ENCODE peak calls at places on chromosome 7, in seven cellular contexts. Q, P, E, Y, Z, H and V are unnamed samples.

GRCh38 chr7:118183254-118183585 is 744 bp upstream of the LSM8 start:
- DNase-seq in H (no peak), E (peak; percentile 11), Q (no peak), P (no peak), Y (no peak), Z (no peak), V (no peak)

GRCh38 chr7:123494193-123494796 is 40.1 kb downstream of the IQUB start:
- DNase-seq in Z (peak; percentile 22), Q (no peak), P (peak; percentile 27), Y (peak; percentile 35), H (no peak), E (peak; percentile 5), V (no peak)

GRCh38 chr7:3065724-3066143 is 22.1 kb upstream of the CARD11 start:
- DNase-seq in Q (peak; percentile 88), H (peak; percentile 89), P (peak; percentile 4), Z (peak; percentile 15), Y (peak; percentile 33), E (peak; percentile 89), V (peak; percentile 20)

GRCh38 chr7:127189074-127189473 is 63.7 kb downstream of the GRM8 start:
- DNase-seq in Q (no peak), Z (no peak), Y (no peak), E (peak; percentile 39), P (no peak), H (no peak), V (no peak)

GRCh38 chr7:100897111-100897608 is 1.5 kb upstream of the ACHE start:
- DNase-seq in Y (no peak), Z (no peak), P (no peak), E (peak; percentile 49), H (peak; percentile 78), Q (peak; percentile 64), V (no peak)

GRCh38 chr7:1586126-1586826 is 16.4 kb upstream of the PSMG3 start:
- DNase-seq in Y (no peak), Q (no peak), E (no peak), Z (no peak), H (no peak), P (no peak), V (no peak)

GRCh38 chr7:29839302-29839701 is 33.0 kb downstream of the WIPF3 start:
- DNase-seq in Q (no peak), Y (peak; percentile 5), H (no peak), Z (peak; percentile 21), P (peak; percentile 66), E (peak; percentile 6), V (no peak)

GRCh38 chr7:158395349-158395748 is 192.3 kb downstream of the PTPRN2 start:
- DNase-seq in Y (no peak), Z (no peak), Q (no peak), H (no peak), P (no peak), E (no peak), V (no peak)

GRCh38 chr7:2006921-2007381 is 225.8 kb downstream of the MAD1L1 start:
- DNase-seq in Q (peak; percentile 22), P (no peak), Z (no peak), H (no peak), Y (no peak), E (no peak), V (no peak)

GRCh38 chr7:99406557-99406956 is 1.8 kb downstream of the PDAP1 start:
- DNase-seq in E (no peak), Z (no peak), H (no peak), Y (no peak), P (no peak), Q (no peak), V (no peak)

GRCh38 chr7:7181519-7182155 is 707 bp upstream of the C1GALT1 start:
- DNase-seq in Q (peak; percentile 66), P (peak; percentile 28), Z (peak; percentile 34), E (peak; percentile 74), Y (no peak), H (peak; percentile 54), V (peak; percentile 24)

GRCh38 chr7:15507235-15507634 is 54.6 kb downstream of the AGMO start:
- DNase-seq in Q (no peak), E (no peak), Y (no peak), H (no peak), P (no peak), Z (no peak), V (no peak)
- H2BK5ac ChIP-seq in Q (no peak overlapping the region), E (no peak overlapping the region), Y (no peak overlapping the region), H (no peak overlapping the region), P (no peak overlapping the region), Z (no peak overlapping the region), V (no peak overlapping the region)

GRCh38 chr7:109235316-109235715 is 665.6 kb downstream of the DNAJB9 start:
- DNase-seq in E (no peak), H (no peak), Z (no peak), Q (no peak), P (no peak), Y (no peak), V (no peak)
- H2BK5ac ChIP-seq in E (no peak overlapping the region), H (no peak overlapping the region), Z (no peak overlapping the region), Q (no peak overlapping the region), P (no peak overlapping the region), Y (no peak overlapping the region), V (no peak overlapping the region)

GRCh38 chr7:93913197-93913596 is 6.8 kb downstream of the GNGT1 start:
- DNase-seq in Q (no peak), H (no peak), Z (no peak), P (no peak), E (no peak), Y (no peak), V (no peak)
- H2BK5ac ChIP-seq in Q (no peak overlapping the region), H (no peak overlapping the region), Z (no peak overlapping the region), P (no peak overlapping the region), E (no peak overlapping the region), Y (no peak overlapping the region), V (no peak overlapping the region)

GRCh38 chr7:153408360-153409335 is 643.5 kb upstream of the DPP6 start:
- DNase-seq in E (no peak), Q (no peak), H (no peak), Y (no peak), P (no peak), Z (peak; percentile 37), V (no peak)

GRCh38 chr7:153413199-153413539 is 639.0 kb upstream of the DPP6 start:
- DNase-seq in Q (no peak), P (no peak), E (no peak), H (no peak), Z (no peak), Y (no peak), V (no peak)

GRCh38 chr7:153415632-153416031 is 636.6 kb upstream of the DPP6 start:
- DNase-seq in E (no peak), P (no peak), Y (no peak), Q (no peak), Z (no peak), H (no peak), V (no peak)

GRCh38 chr7:153414288-153414629 is 637.9 kb upstream of the DPP6 start:
- DNase-seq in Y (no peak), H (no peak), Z (no peak), Q (no peak), E (no peak), P (no peak), V (no peak)

DNA sequence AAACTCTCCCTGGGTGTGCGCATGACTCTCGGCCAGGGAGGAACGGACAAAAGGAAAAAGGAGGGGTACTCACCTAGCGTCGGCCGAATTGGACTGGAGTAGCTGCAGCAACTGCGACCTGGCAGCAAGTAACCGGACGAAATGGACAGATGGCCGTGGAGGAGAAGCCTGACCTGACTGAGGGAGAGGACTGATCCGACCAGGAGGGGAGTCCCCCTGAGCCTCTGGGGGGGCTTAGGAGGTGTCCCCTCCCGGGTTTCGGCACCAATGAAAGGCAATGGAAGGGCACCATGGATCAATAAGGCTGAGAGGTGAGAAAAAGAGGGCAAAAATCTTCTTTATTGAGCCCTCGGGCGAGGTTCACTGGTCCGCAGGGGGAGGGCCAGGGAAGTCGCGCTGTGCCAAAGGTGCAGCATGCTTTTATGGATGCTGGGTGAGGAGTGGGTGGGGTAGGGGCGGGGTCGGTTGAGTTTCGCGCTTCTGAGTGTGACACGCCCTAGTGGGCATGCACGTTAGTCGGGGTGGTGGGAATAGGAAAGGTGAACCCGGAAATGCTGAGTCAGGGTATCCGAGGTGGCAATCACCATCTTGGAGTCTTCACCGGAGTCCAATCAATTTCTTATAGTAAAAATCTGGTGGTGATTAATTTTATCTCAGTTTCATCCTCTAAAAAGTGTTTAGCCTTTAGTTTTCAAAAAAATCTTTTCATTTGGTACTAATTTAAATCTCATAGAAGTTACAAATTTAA is 638.5 kb upstream of the DPP6 start:
- DNase-seq in Z (no peak), E (no peak), P (no peak), Y (no peak), H (no peak), Q (no peak), V (no peak)
- H2BK5ac ChIP-seq in Z (no peak overlapping the region), E (no peak overlapping the region), P (no peak overlapping the region), Y (no peak overlapping the region), H (no peak overlapping the region), Q (no peak overlapping the region), V (no peak overlapping the region)

GRCh38 chr7:52826515-52826914 is 208.9 kb upstream of the POM121L12 start:
- DNase-seq in P (no peak), H (no peak), Z (no peak), E (no peak), Q (no peak), Y (no peak), V (no peak)

GRCh38 chr7:52825611-52826010 is 209.8 kb upstream of the POM121L12 start:
- DNase-seq in Z (no peak), Q (no peak), P (no peak), Y (no peak), E (no peak), H (no peak), V (no peak)

GRCh38 chr7:52831321-52831720 is 204.1 kb upstream of the POM121L12 start:
- DNase-seq in Z (no peak), Q (no peak), E (no peak), Y (no peak), H (no peak), P (no peak), V (no peak)
- H2BK5ac ChIP-seq in Z (no peak overlapping the region), Q (no peak overlapping the region), E (no peak overlapping the region), Y (no peak overlapping the region), H (no peak overlapping the region), P (no peak overlapping the region), V (no peak overlapping the region)

GRCh38 chr7:156064921-156065386 is 252.7 kb upstream of the SHH start:
- DNase-seq in H (no peak), Y (no peak), P (peak; percentile 5), Q (no peak), E (no peak), Z (no peak), V (no peak)

GRCh38 chr7:156063241-156063810 is 251.1 kb upstream of the SHH start:
- DNase-seq in P (no peak), Y (no peak), Z (no peak), E (no peak), H (no peak), Q (no peak), V (no peak)

GRCh38 chr7:156060925-156061324 is 248.7 kb upstream of the SHH start:
- DNase-seq in P (no peak), Y (no peak), Q (no peak), Z (no peak), H (no peak), E (no peak), V (no peak)

GRCh38 chr7:156061689-156062255 is 249.5 kb upstream of the SHH start:
- DNase-seq in P (no peak), Z (no peak), Q (no peak), Y (no peak), H (no peak), E (no peak), V (no peak)

GRCh38 chr7:156062286-156062685 is 250.0 kb upstream of the SHH start:
- DNase-seq in Y (no peak), Q (no peak), E (no peak), Z (no peak), P (no peak), H (no peak), V (no peak)
- H2BK5ac ChIP-seq in Y (no peak overlapping the region), Q (no peak overlapping the region), E (no peak overlapping the region), Z (no peak overlapping the region), P (no peak overlapping the region), H (no peak overlapping the region), V (no peak overlapping the region)